ENCODE peak calls at places on chromosomes 5 and 9, in four cellular contexts. K is A549; C is CD4-positive, alpha-beta T cell; T is neural crest cell. V is an unnamed sample.

GRCh38 chr9:110555971-110556370 is 23.6 kb downstream of the SVEP1 start:
- DNase-seq in K (peak), C (no peak), T (no peak), V (no peak)

GRCh38 chr9:69391946-69392345 is 66.9 kb downstream of the ENTREP1 start:
- DNase-seq in C (no peak), T (no peak), K (no peak), V (no peak)

GRCh38 chr5:42974546-42974945 is 65.6 kb downstream of the ANXA2R start:
- DNase-seq in K (no peak), T (no peak), C (no peak), V (no peak)

GRCh38 chr5:179773686-179774040 is 20.1 kb upstream of the LTC4S start:
- DNase-seq in C (no peak), K (no peak), T (no peak), V (no peak)

GRCh38 chr5:83388608-83389007 is 82.9 kb upstream of the VCAN start:
- DNase-seq in C (no peak), T (no peak), K (peak), V (no peak)

GRCh38 chr5:117077142-117077541 is 502.5 kb upstream of the SEMA6A start:
- DNase-seq in K (no peak), T (no peak), C (no peak), V (peak)

GRCh38 chr9:126805546-126806262 is 864 bp downstream of the ZBTB43 start:
- DNase-seq in C (peak), K (peak), T (no peak), V (peak)

GRCh38 chr5:31220968-31221367 is 27.5 kb downstream of the CDH6 start:
- DNase-seq in T (no peak), K (no peak), C (no peak), V (no peak)

GRCh38 chr9:85443190-85443598 is 298.6 kb downstream of the AGTPBP1 start:
- DNase-seq in C (no peak), K (no peak), T (no peak), V (no peak)

GRCh38 chr9:27950382-27950781 is 377.1 kb upstream of the C9orf72 start:
- DNase-seq in K (no peak), T (no peak), C (no peak), V (no peak)

GRCh38 chr9:97046228-97046627 is 7.3 kb upstream of the CTSV start:
- DNase-seq in K (peak), T (no peak), C (no peak), V (no peak)

GRCh38 chr9:136955202-136955942 is 3.3 kb downstream of the LCN12 start:
- DNase-seq in C (no peak), T (no peak), K (no peak), V (no peak)

GRCh38 chr5:135433626-135434426 is 13.3 kb downstream of the DCANP1 start:
- DNase-seq in C (no peak), T (no peak), K (no peak), V (no peak)

GRCh38 chr9:35563791-35564197 is 41.3 kb upstream of the TESK1 start:
- DNase-seq in T (peak), C (no peak), K (no peak), V (no peak)

GRCh38 chr9:12923472-12924009 is 148.7 kb downstream of the LURAP1L start:
- DNase-seq in T (no peak), K (no peak), C (no peak), V (no peak)

GRCh38 chr9:126401107-126401506 is 74.5 kb downstream of the MVB12B start:
- DNase-seq in T (no peak), K (no peak), C (no peak), V (no peak)

GRCh38 chr9:108162664-108163063 is 673.1 kb upstream of the KLF4 start:
- DNase-seq in C (no peak), K (peak), T (no peak), V (no peak)

GRCh38 chr5:36417221-36417620 is 115.5 kb upstream of the RANBP3L start:
- DNase-seq in T (no peak), C (no peak), K (no peak), V (no peak)

GRCh38 chr5:36418172-36418979 is 116.7 kb upstream of the RANBP3L start:
- DNase-seq in K (no peak), T (no peak), C (no peak), V (no peak)

GRCh38 chr5:36417668-36418067 is 116.0 kb upstream of the RANBP3L start:
- DNase-seq in C (no peak), K (no peak), T (no peak), V (no peak)

GRCh38 chr5:36416605-36417004 is 114.9 kb upstream of the RANBP3L start:
- DNase-seq in C (no peak), T (no peak), K (no peak), V (no peak)

DNA sequence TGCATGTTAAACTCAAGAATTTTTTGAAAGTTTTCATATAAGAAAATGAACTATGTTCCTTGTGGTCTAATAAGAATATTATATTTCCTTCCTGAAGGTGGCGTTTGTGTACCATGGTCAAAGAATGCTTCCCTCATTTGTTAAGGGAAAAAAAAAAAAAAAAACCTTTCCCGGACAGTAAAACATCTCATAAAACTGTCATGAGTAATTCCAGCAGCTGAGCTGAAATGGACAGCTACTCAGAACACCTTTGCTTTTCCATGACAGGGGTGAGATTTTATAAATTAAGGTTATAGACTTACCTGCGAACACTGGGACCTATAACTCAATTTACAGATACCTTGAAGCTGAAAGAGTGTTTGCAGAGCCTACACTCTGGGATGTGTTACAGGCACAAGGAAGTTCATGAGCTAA is 113.2 kb upstream of the RANBP3L start:
- DNase-seq in T (no peak), C (no peak), K (peak), V (no peak)
- TF ChIP-seq CTCF in T (peak), C (peak), K (peak), V (no peak)

DNA sequence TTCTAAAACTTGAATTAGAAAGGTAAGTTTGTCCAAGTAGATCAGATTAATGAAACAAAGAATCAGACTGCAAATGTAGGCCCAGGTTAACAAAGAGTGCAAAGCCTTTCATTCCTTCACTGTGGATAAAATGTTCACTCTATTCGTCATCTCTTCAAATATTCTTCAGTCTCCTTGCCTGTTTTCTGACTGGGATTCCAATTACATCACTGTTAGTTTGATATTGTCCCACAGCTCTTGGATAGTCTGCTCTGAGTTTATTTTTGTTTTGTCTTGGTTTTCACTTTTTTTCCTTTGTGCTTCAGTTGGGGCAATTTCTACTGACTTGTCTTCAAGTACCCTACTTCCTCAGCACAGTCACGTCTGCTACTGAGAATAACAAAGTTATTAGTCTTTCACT is 38.5 kb upstream of the GZMA start:
- DNase-seq in K (no peak), C (no peak), T (no peak), V (no peak)
- TF ChIP-seq CTCF in K (no peak), C (no peak), T (no peak), V (no peak)

GRCh38 chr9:5438301-5439162 is 807 bp upstream of the PLGRKT start:
- DNase-seq in K (peak), C (peak), T (no peak), V (peak)

GRCh38 chr9:5436441-5436840 is 1.3 kb downstream of the PLGRKT start:
- DNase-seq in T (no peak), C (no peak), K (no peak), V (no peak)

GRCh38 chr9:5435912-5436311 is 1.8 kb downstream of the PLGRKT start:
- DNase-seq in T (no peak), C (no peak), K (no peak), V (no peak)

GRCh38 chr9:5440426-5440825 is 2.7 kb upstream of the PLGRKT start:
- DNase-seq in K (no peak), T (no peak), C (no peak), V (no peak)

GRCh38 chr9:5437254-5438216 is at the start of gene PLGRKT:
- DNase-seq in K (peak), C (peak), T (peak), V (peak)
- TF ChIP-seq CTCF in K (no peak), C (peak), T (peak), V (peak)

DNA sequence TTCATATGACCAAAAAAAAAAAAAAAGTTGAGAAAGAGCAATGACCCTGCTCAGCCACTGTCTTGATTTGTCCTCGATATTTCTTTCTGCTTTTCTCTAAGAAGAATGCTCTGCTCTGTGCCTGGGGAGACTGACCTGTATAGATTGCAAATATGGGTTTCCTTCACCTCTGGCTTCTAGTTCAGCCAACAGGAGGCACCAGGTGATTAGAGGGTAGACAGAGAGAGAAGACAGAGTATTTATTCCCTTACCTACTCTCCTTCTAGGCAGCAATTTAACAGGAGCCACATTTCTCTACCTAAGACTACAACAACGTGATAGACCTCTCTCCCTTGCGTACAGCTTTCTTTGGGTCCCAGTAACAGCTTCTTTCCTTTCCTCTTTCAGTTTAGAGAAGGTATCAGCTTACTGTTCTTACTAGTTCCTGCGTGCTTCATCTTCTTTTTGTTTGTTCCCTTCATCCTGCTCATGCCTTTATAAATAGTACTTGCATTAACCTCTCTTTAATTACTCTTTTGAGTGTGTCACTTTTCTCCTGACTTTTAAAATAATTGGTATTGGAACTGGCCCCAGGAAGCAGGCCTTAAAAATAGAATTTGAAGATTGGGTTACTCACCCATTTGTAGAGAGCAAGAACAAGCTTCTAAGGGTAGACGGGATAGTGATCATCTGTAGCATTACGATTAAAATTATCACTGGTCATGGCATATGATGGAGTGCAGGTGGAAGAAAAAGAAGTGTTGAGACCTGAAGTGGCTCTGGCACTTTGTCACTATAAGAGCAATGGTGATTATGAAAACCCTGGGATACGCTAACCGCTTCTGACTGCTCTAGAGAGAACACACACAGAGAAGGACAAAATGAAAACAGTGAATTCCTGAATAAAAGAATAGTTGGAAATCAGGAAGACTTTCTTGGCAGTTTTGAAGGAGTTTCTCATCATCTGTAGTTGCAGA is 161.2 kb upstream of the FSTL4 start:
- DNase-seq in C (no peak), K (no peak), T (no peak), V (no peak)
- TF ChIP-seq CTCF in C (no peak), K (no peak), T (no peak), V (no peak)

GRCh38 chr5:88390007-88390385 is 121.4 kb upstream of the TMEM161B start:
- DNase-seq in T (no peak), C (no peak), K (no peak), V (no peak)

GRCh38 chr5:88388476-88389170 is 120.0 kb upstream of the TMEM161B start:
- DNase-seq in T (no peak), K (no peak), C (no peak), V (no peak)

GRCh38 chr5:88389248-88390006 is 120.8 kb upstream of the TMEM161B start:
- DNase-seq in K (no peak), T (no peak), C (no peak), V (no peak)

GRCh38 chr5:88380332-88380731 is 111.7 kb upstream of the TMEM161B start:
- DNase-seq in C (no peak), T (no peak), K (no peak), V (no peak)

DNA sequence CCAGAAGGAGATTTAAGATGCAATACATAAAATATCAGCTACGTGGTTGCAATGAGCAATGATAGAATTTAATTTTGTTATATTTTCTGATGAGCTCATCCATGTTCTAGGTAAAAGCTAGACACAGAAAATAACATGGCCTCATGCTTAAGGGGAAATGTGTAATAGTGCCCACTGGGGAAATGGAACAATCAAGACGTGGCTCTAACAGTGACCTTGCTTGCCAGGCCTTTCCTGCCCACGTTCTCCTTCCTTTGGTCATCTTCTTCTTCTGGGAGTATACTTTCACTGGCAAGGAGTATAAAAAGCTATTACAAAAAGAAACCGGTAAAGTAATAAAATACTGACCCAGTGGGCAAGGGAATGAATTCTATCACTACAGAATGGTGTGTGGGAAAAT is 116.3 kb upstream of the TMEM161B start:
- DNase-seq in C (no peak), T (no peak), K (no peak), V (no peak)
- TF ChIP-seq CTCF in C (no peak), T (no peak), K (no peak), V (no peak)

GRCh38 chr9:77892171-77892570 is 139.4 kb downstream of the GNAQ start:
- DNase-seq in T (no peak), K (no peak), C (no peak), V (peak)

GRCh38 chr9:77892955-77893514 is 138.6 kb downstream of the GNAQ start:
- DNase-seq in T (no peak), C (no peak), K (no peak), V (no peak)

GRCh38 chr9:77896269-77897245 is 135.1 kb downstream of the GNAQ start:
- DNase-seq in K (no peak), T (no peak), C (no peak), V (no peak)

GRCh38 chr9:77891150-77891549 is 140.5 kb downstream of the GNAQ start:
- DNase-seq in K (no peak), C (no peak), T (no peak), V (no peak)

GRCh38 chr9:77893706-77894105 is 137.9 kb downstream of the GNAQ start:
- DNase-seq in K (no peak), C (no peak), T (no peak), V (no peak)
- TF ChIP-seq CTCF in K (no peak), C (no peak), T (no peak), V (no peak)

GRCh38 chr5:124176692-124177091 is 569.7 kb downstream of the ZNF608 start:
- DNase-seq in T (no peak), C (no peak), K (no peak), V (no peak)
- TF ChIP-seq CTCF in T (no peak), C (no peak), K (no peak), V (no peak)

V was measured in GM20000.